ENCODE peak calls at places on chromosomes 6 and 20, in eight cellular contexts. D, K, Z, Q, M, B, R and U are unnamed samples.

GRCh38 chr6:70225052-70225451 is 77.8 kb downstream of the COL9A1 start:
- DNase-seq in D (no peak), K (no peak), Z (no peak), Q (no peak), M (no peak), B (no peak), R (peak; percentile 28), U (no peak)

GRCh38 chr20:52129611-52130010 is 62.0 kb downstream of the ZFP64 start:
- DNase-seq in D (no peak), K (no peak), Z (no peak), Q (no peak), M (no peak), B (no peak), R (no peak), U (no peak)

GRCh38 chr6:161443868-161444267 is 170.0 kb upstream of the AGPAT4 start:
- DNase-seq in D (no peak), K (no peak), Z (no peak), Q (peak; percentile 76), M (no peak), B (no peak), R (no peak), U (no peak)

GRCh38 chr6:32885698-32886286 is 31.8 kb downstream of the PSMB9 start:
- DNase-seq in D (no peak), K (peak; percentile 74), Z (peak; percentile 30), Q (no peak), M (peak; percentile 57), B (no peak), R (peak; percentile 87), U (peak; percentile 54)

GRCh38 chr6:142112451-142113061 is 20.2 kb upstream of the GJE1 start:
- DNase-seq in D (peak; percentile 88), K (peak; percentile 44), Z (peak; percentile 26), Q (peak; percentile 55), M (peak; percentile 57), B (peak; percentile 64), R (peak; percentile 49), U (peak; percentile 41)

GRCh38 chr6:35810831-35811698 is 5.9 kb downstream of the LHFPL5 start:
- DNase-seq in D (no peak), K (peak; percentile 23), Z (peak; percentile 65), Q (no peak), M (peak; percentile 73), B (no peak), R (no peak), U (no peak)

GRCh38 chr6:141421378-141421777 is 711.3 kb upstream of the GJE1 start:
- DNase-seq in D (no peak), K (no peak), Z (peak; percentile 61), Q (no peak), M (peak; percentile 54), B (no peak), R (no peak), U (peak; percentile 28)

GRCh38 chr6:74167951-74168350 is 471.9 kb downstream of the CD109 start:
- DNase-seq in D (no peak), K (no peak), Z (no peak), Q (no peak), M (no peak), B (no peak), R (no peak), U (no peak)

GRCh38 chr6:73519943-73520687 is 717 bp downstream of the EEF1A1 start:
- DNase-seq in D (peak; percentile 87), K (peak; percentile 83), Z (peak; percentile 43), Q (peak; percentile 89), M (no peak), B (peak; percentile 68), R (peak; percentile 46), U (peak; percentile 44)

GRCh38 chr6:20437639-20438038 is 36.0 kb downstream of the E2F3 start:
- DNase-seq in D (no peak), K (no peak), Z (no peak), Q (no peak), M (no peak), B (no peak), R (no peak), U (no peak)

GRCh38 chr6:93120154-93120742 is 299.1 kb downstream of the EPHA7 start:
- DNase-seq in D (no peak), K (no peak), Z (no peak), Q (no peak), M (no peak), B (no peak), R (no peak), U (no peak)

GRCh38 chr6:28841290-28841689 is 82.5 kb downstream of the TRIM27 start:
- DNase-seq in D (no peak), K (no peak), Z (no peak), Q (no peak), M (no peak), B (no peak), R (no peak), U (no peak)

GRCh38 chr20:63703471-63703975 is 4.3 kb downstream of the ARFRP1 start:
- DNase-seq in D (no peak), K (no peak), Z (no peak), Q (no peak), M (no peak), B (no peak), R (no peak), U (no peak)

GRCh38 chr6:13194852-13195251 is 133.5 kb downstream of the TBC1D7 start:
- DNase-seq in D (peak; percentile 46), K (peak; percentile 7), Z (peak; percentile 38), Q (no peak), M (peak; percentile 65), B (peak; percentile 7), R (peak; percentile 16), U (peak; percentile 50)

GRCh38 chr6:24899647-24900325 is 36.0 kb downstream of the RIPOR2 start:
- DNase-seq in D (peak; percentile 77), K (peak; percentile 38), Z (no peak), Q (no peak), M (no peak), B (no peak), R (no peak), U (no peak)

GRCh38 chr6:89574860-89575561 is 63.5 kb downstream of the LYRM2 start:
- DNase-seq in D (no peak), K (no peak), Z (no peak), Q (no peak), M (no peak), B (no peak), R (no peak), U (no peak)

GRCh38 chr6:62103186-62103859 is 182.7 kb downstream of the KHDRBS2 start:
- DNase-seq in D (no peak), K (no peak), Z (no peak), Q (no peak), M (no peak), B (no peak), R (no peak), U (no peak)

GRCh38 chr6:40232698-40233097 is 298.4 kb upstream of the MOCS1 start:
- DNase-seq in D (peak; percentile 26), K (no peak), Z (no peak), Q (no peak), M (no peak), B (no peak), R (no peak), U (no peak)

GRCh38 chr6:148455674-148456559 is 113.3 kb downstream of the SASH1 start:
- DNase-seq in D (no peak), K (no peak), Z (no peak), Q (no peak), M (no peak), B (no peak), R (peak; percentile 75), U (no peak)

GRCh38 chr20:53897884-53898557 is 172.4 kb downstream of the BCAS1 start:
- DNase-seq in D (no peak), K (no peak), Z (no peak), Q (no peak), M (no peak), B (no peak), R (no peak), U (no peak)

GRCh38 chr6:1609662-1610496 is at the start of gene FOXC1:
- DNase-seq in D (peak; percentile 49), K (peak; percentile 21), Z (no peak), Q (peak; percentile 93), M (peak; percentile 96), B (no peak), R (no peak), U (peak; percentile 93)

GRCh38 chr20:13029687-13030510 is 21.1 kb downstream of the SPTLC3 start:
- DNase-seq in D (peak; percentile 13), K (no peak), Z (peak; percentile 84), Q (no peak), M (peak; percentile 95), B (no peak), R (no peak), U (peak; percentile 32)

GRCh38 chr20:10611357-10611756 is 62.4 kb downstream of the JAG1 start:
- DNase-seq in D (peak; percentile 18), K (no peak), Z (no peak), Q (peak; percentile 69), M (no peak), B (no peak), R (no peak), U (no peak)

GRCh38 chr6:137571854-137572253 is 77.7 kb upstream of the OLIG3 start:
- DNase-seq in D (peak; percentile 80), K (peak; percentile 35), Z (no peak), Q (no peak), M (peak; percentile 30), B (peak; percentile 59), R (no peak), U (no peak)

GRCh38 chr6:354631-355280 is 36.8 kb upstream of the IRF4 start:
- DNase-seq in D (no peak), K (no peak), Z (no peak), Q (no peak), M (no peak), B (no peak), R (no peak), U (no peak)

GRCh38 chr6:113823916-113824315 is 33.2 kb upstream of the MARCKS start:
- DNase-seq in D (no peak), K (no peak), Z (no peak), Q (no peak), M (no peak), B (no peak), R (no peak), U (no peak)

GRCh38 chr20:62453186-62453808 is 22.5 kb downstream of the GATA5 start:
- DNase-seq in D (no peak), K (no peak), Z (no peak), Q (no peak), M (no peak), B (no peak), R (no peak), U (no peak)

GRCh38 chr6:151806757-151807512 is 547 bp upstream of the ESR1 start:
- DNase-seq in D (peak; percentile 12), K (no peak), Z (no peak), Q (no peak), M (no peak), B (no peak), R (no peak), U (no peak)